ENCODE peak calls at places on chromosomes 4 and X, in six cellular contexts. One of them, this sample, is unnamed.

GRCh38 chr4:44448548-44449443 is at the start of gene KCTD8:
- DNase-seq in suprapubic skin: peak
- DNase-seq in breast epithelium: peak
- DNase-seq in K562: peak
- DNase-seq in spleen: peak
- DNase-seq in transverse colon: peak
- DNase-seq in this sample: peak

GRCh38 chrX:3231766-3232165 is 114.7 kb downstream of the MXRA5 start:
- DNase-seq in suprapubic skin: no peak
- DNase-seq in breast epithelium: no peak
- DNase-seq in K562: no peak
- DNase-seq in spleen: no peak
- DNase-seq in transverse colon: no peak
- DNase-seq in this sample: no peak

GRCh38 chrX:51336584-51336983 is 4.0 kb downstream of the NUDT10 start:
- DNase-seq in suprapubic skin: no peak
- DNase-seq in breast epithelium: no peak
- DNase-seq in K562: peak
- DNase-seq in spleen: no peak
- DNase-seq in transverse colon: no peak
- DNase-seq in this sample: no peak

GRCh38 chr4:82721819-82722423 is 76.7 kb downstream of the SCD5 start:
- DNase-seq in suprapubic skin: no peak
- DNase-seq in breast epithelium: no peak
- DNase-seq in K562: no peak
- DNase-seq in spleen: no peak
- DNase-seq in transverse colon: no peak
- DNase-seq in this sample: peak

GRCh38 chr4:182297659-182298058 is 54.5 kb downstream of the TENM3 start:
- DNase-seq in suprapubic skin: no peak
- DNase-seq in breast epithelium: no peak
- DNase-seq in K562: no peak
- DNase-seq in spleen: no peak
- DNase-seq in transverse colon: no peak
- DNase-seq in this sample: no peak

GRCh38 chr4:26372076-26372475 is 51.3 kb downstream of the RBPJ start:
- DNase-seq in suprapubic skin: no peak
- DNase-seq in breast epithelium: no peak
- DNase-seq in K562: no peak
- DNase-seq in spleen: no peak
- DNase-seq in transverse colon: no peak
- DNase-seq in this sample: no peak

GRCh38 chrX:22340022-22340616 is 67.4 kb downstream of the CBLL2 start:
- DNase-seq in suprapubic skin: no peak
- DNase-seq in breast epithelium: no peak
- DNase-seq in K562: no peak
- DNase-seq in spleen: no peak
- DNase-seq in transverse colon: no peak
- DNase-seq in this sample: no peak

GRCh38 chr4:75843596-75843995 is 58.7 kb downstream of the PPEF2 start:
- DNase-seq in suprapubic skin: no peak
- DNase-seq in breast epithelium: no peak
- DNase-seq in K562: no peak
- DNase-seq in spleen: no peak
- DNase-seq in transverse colon: no peak
- DNase-seq in this sample: no peak

GRCh38 chr4:13483142-13484044 is 747 bp downstream of the RAB28 start:
- DNase-seq in suprapubic skin: no peak
- DNase-seq in breast epithelium: no peak
- DNase-seq in K562: peak
- DNase-seq in spleen: no peak
- DNase-seq in transverse colon: peak
- DNase-seq in this sample: peak

GRCh38 chr4:123386608-123387007 is 10.0 kb upstream of the SPRY1 start:
- DNase-seq in suprapubic skin: no peak
- DNase-seq in breast epithelium: no peak
- DNase-seq in K562: no peak
- DNase-seq in spleen: no peak
- DNase-seq in transverse colon: no peak
- DNase-seq in this sample: no peak

GRCh38 chrX:104318330-104319009 is 63.7 kb upstream of the ESX1 start:
- DNase-seq in suprapubic skin: no peak
- DNase-seq in breast epithelium: no peak
- DNase-seq in K562: no peak
- DNase-seq in spleen: no peak
- DNase-seq in transverse colon: peak
- DNase-seq in this sample: no peak

GRCh38 chr4:134505511-134505910 is 303.9 kb upstream of the PABPC4L start:
- DNase-seq in suprapubic skin: no peak
- DNase-seq in breast epithelium: no peak
- DNase-seq in K562: no peak
- DNase-seq in spleen: no peak
- DNase-seq in transverse colon: no peak
- DNase-seq in this sample: no peak

GRCh38 chr4:48898733-48899431 is 7.7 kb downstream of the OCIAD2 start:
- DNase-seq in suprapubic skin: no peak
- DNase-seq in breast epithelium: no peak
- DNase-seq in K562: no peak
- DNase-seq in spleen: no peak
- DNase-seq in transverse colon: no peak
- DNase-seq in this sample: no peak

GRCh38 chr4:7068883-7069282 is 1.0 kb upstream of the GRPEL1 start:
- DNase-seq in suprapubic skin: peak
- DNase-seq in breast epithelium: no peak
- DNase-seq in K562: peak
- DNase-seq in spleen: peak
- DNase-seq in transverse colon: no peak
- DNase-seq in this sample: no peak

GRCh38 chr4:7067147-7067522 is 729 bp downstream of the GRPEL1 start:
- DNase-seq in suprapubic skin: no peak
- DNase-seq in breast epithelium: no peak
- DNase-seq in K562: no peak
- DNase-seq in spleen: peak
- DNase-seq in transverse colon: peak
- DNase-seq in this sample: no peak

GRCh38 chr4:7067523-7068278 is at the start of gene GRPEL1:
- DNase-seq in suprapubic skin: peak
- DNase-seq in breast epithelium: no peak
- DNase-seq in K562: peak
- DNase-seq in spleen: peak
- DNase-seq in transverse colon: peak
- DNase-seq in this sample: peak

GRCh38 chr4:7066493-7066892 is 1.4 kb downstream of the GRPEL1 start:
- DNase-seq in suprapubic skin: peak
- DNase-seq in breast epithelium: no peak
- DNase-seq in K562: no peak
- DNase-seq in spleen: no peak
- DNase-seq in transverse colon: peak
- DNase-seq in this sample: no peak

DNA sequence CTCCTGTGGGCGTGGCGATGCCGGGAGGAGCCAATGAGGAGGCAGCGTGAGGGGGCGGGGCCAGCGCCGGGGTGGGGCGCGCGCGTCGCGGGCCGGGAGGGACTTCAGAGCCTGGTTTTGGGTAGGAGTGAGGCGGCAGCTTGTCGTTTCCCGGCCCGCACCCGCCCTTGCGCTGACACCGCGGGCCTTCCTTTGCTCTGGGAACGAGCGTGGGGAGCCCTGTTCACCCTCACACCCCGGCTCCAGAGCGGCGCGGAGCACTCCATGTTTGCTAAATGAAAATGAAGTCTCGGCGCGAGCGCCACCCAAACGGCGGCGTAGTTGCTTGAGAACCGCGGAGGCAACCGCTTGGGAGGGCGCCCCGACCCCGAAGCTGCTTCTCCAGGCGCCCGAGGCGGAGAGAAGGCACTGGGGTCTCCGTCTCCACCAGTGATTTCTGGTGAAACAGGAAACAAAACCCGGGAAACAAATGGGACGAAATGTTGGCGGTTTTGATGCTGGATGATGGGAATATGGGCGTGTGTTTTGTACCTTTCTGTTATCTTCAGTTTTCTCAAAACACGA is 497 bp upstream of the GRPEL1 start:
- DNase-seq in suprapubic skin: peak
- DNase-seq in breast epithelium: peak
- DNase-seq in K562: peak
- DNase-seq in spleen: no peak
- DNase-seq in transverse colon: no peak
- DNase-seq in this sample: no peak
- TF ChIP-seq POLR2AphosphoS5 in suprapubic skin: no peak
- TF ChIP-seq POLR2AphosphoS5 in breast epithelium: no peak
- TF ChIP-seq POLR2AphosphoS5 in K562: peak
- TF ChIP-seq POLR2AphosphoS5 in spleen: no peak
- TF ChIP-seq POLR2AphosphoS5 in transverse colon: peak
- TF ChIP-seq POLR2AphosphoS5 in this sample: no peak

DNA sequence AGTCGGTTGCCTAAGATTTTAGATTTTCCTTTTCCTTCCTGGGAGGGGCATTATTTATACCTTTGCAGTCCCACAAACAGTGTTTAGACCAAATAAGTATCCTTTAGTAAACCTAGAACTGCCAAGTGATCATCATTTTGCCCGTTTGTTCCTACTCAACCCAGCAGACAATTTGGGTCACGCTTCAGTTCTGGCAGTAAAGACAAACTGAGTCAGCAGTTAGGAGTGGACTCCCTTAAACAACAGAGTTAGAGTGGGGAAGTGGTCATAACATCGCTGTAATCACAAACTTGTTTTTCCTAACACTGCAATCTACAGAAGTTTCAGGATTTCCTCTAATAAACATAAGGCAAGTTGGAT is 782 bp upstream of the WDFY3 start:
- DNase-seq in suprapubic skin: no peak
- DNase-seq in breast epithelium: no peak
- DNase-seq in K562: no peak
- DNase-seq in spleen: no peak
- DNase-seq in transverse colon: no peak
- DNase-seq in this sample: no peak
- TF ChIP-seq POLR2AphosphoS5 in suprapubic skin: no peak
- TF ChIP-seq POLR2AphosphoS5 in breast epithelium: peak
- TF ChIP-seq POLR2AphosphoS5 in K562: no peak
- TF ChIP-seq POLR2AphosphoS5 in spleen: no peak
- TF ChIP-seq POLR2AphosphoS5 in transverse colon: peak
- TF ChIP-seq POLR2AphosphoS5 in this sample: no peak

GRCh38 chr4:24796632-24797031 is 1.3 kb downstream of the SOD3 start:
- DNase-seq in suprapubic skin: peak
- DNase-seq in breast epithelium: no peak
- DNase-seq in K562: no peak
- DNase-seq in spleen: no peak
- DNase-seq in transverse colon: no peak
- DNase-seq in this sample: no peak

GRCh38 chr4:24793219-24794005 is 2.0 kb upstream of the SOD3 start:
- DNase-seq in suprapubic skin: peak
- DNase-seq in breast epithelium: no peak
- DNase-seq in K562: no peak
- DNase-seq in spleen: no peak
- DNase-seq in transverse colon: no peak
- DNase-seq in this sample: no peak

GRCh38 chr4:24795666-24796381 is 451 bp downstream of the SOD3 start:
- DNase-seq in suprapubic skin: peak
- DNase-seq in breast epithelium: no peak
- DNase-seq in K562: no peak
- DNase-seq in spleen: no peak
- DNase-seq in transverse colon: no peak
- DNase-seq in this sample: no peak

GRCh38 chr4:24794111-24794860 is 1.1 kb upstream of the SOD3 start:
- DNase-seq in suprapubic skin: peak
- DNase-seq in breast epithelium: no peak
- DNase-seq in K562: no peak
- DNase-seq in spleen: no peak
- DNase-seq in transverse colon: peak
- DNase-seq in this sample: no peak

DNA sequence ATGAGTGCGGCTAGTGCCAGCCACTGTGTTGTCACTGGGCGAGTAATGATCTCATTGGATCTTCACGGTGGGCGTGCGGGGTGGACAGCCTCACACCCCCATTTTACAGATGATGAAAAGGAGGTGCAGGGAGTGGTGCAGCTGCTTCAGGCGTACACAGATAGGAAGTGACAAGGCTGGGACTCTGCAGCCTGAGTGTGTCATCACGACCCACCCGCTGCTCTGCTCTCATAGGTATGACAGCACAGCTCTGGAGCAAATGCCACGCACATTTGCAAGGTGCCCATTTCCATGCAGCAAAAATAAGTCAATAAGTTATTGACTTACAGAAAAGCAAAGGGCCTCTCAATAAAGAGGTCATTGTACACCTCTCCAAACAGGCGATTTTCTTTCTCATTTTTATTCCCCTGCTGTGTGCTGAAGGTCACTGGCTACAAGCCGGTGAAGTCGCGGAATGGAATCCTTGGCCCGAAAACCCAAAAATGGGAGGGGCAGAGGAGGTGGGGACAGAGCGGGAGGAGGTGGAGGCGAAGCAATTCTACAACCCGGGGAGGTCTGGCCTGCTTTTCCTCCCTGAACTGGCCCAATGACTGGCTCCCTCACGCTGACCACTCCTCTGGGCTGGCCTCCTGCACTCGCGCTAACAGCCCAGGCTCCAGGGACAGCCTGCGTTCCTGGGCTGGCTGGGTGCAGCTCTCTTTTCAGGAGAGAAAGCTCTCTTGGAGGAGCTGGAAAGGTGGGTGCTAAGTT is at the start of gene SOD3:
- DNase-seq in suprapubic skin: peak
- DNase-seq in breast epithelium: no peak
- DNase-seq in K562: peak
- DNase-seq in spleen: peak
- DNase-seq in transverse colon: peak
- DNase-seq in this sample: no peak
- TF ChIP-seq POLR2AphosphoS5 in suprapubic skin: peak
- TF ChIP-seq POLR2AphosphoS5 in breast epithelium: peak
- TF ChIP-seq POLR2AphosphoS5 in K562: no peak
- TF ChIP-seq POLR2AphosphoS5 in spleen: peak
- TF ChIP-seq POLR2AphosphoS5 in transverse colon: peak
- TF ChIP-seq POLR2AphosphoS5 in this sample: no peak

DNA sequence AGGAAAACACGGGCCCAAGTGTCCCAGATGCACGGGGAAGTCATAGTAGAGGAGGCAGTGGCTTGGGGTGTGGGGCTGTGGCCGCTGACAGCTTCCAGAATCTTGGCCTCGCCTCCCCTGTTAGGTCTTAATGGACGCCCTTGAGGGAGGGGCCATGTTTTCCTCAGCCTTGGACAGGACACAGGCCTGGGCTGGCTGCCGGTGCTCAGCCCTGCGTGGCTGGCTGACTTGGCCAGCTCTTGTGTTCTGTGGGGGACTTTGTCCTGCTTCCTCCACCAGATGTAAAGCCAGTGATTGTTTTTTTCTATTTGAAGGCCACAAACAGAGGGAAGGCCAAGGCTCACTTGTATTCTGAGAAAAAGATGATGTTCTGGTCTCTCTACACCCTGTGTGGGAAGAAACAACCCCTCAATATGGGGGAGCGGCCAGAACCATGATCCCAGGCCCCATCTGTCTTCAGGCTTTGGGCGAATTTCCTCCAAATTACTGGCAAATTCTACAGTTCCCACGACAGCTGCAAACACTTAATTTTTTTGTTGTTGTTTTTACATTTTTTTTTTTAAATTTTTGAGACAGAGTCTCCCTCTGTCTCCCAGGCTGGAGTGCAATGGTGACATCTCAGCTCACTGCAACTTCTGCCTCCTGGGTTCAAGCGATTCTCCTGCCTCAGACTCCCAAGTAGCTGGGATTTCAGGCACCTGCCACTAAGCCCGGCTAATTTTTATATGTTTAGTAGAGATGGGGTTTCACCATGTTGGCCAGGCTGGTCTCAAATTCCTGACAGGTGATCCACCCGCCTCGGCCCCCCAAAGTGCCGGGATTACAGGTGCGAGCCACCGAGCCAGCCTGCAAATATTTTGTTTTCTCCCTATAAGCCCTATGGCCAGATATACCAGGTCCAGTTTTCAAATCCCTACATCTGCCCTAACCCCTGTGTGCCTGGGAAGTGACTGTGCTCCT is 71.4 kb downstream of the HTRA3 start:
- DNase-seq in suprapubic skin: peak
- DNase-seq in breast epithelium: no peak
- DNase-seq in K562: no peak
- DNase-seq in spleen: no peak
- DNase-seq in transverse colon: peak
- DNase-seq in this sample: no peak
- TF ChIP-seq POLR2AphosphoS5 in suprapubic skin: no peak
- TF ChIP-seq POLR2AphosphoS5 in breast epithelium: no peak
- TF ChIP-seq POLR2AphosphoS5 in K562: no peak
- TF ChIP-seq POLR2AphosphoS5 in spleen: peak
- TF ChIP-seq POLR2AphosphoS5 in transverse colon: no peak
- TF ChIP-seq POLR2AphosphoS5 in this sample: no peak

This sample was measured in GM12891.